ENCODE peak calls at places on chromosomes 5 and 9, in four cellular contexts. C is CD8-positive, alpha-beta T cell; S is fibroblast of mammary gland; B is GM13976. Z is an unnamed sample.

GRCh38 chr9:82140471-82140870 is 151.9 kb downstream of the SPATA31D1 start:
- DNase-seq in S (no peak), B (no peak), C (no peak), Z (no peak)

GRCh38 chr5:42894057-42894456 is 82.4 kb upstream of the SELENOP start:
- DNase-seq in S (no peak), B (no peak), C (no peak), Z (no peak)

GRCh38 chr5:146032911-146033310 is 72.5 kb downstream of the PLAC8L1 start:
- DNase-seq in C (no peak), B (no peak), S (no peak), Z (no peak)

GRCh38 chr5:9428272-9428671 is 117.6 kb downstream of the SEMA5A start:
- DNase-seq in S (no peak), B (no peak), C (no peak), Z (no peak)

GRCh38 chr9:136740971-136741884 is 1.5 kb downstream of the LCN10 start:
- DNase-seq in C (no peak), S (no peak), B (peak; percentile 75), Z (peak; percentile 64)

GRCh38 chr9:127077658-127077975 is 44.8 kb downstream of the ANGPTL2 start:
- DNase-seq in S (no peak), C (no peak), B (no peak), Z (no peak)

GRCh38 chr5:173933901-173934300 is 45.8 kb downstream of the CPEB4 start:
- DNase-seq in S (no peak), B (no peak), C (no peak), Z (no peak)

GRCh38 chr5:180176191-180176590 is 32.8 kb downstream of the RASGEF1C start:
- DNase-seq in B (no peak), C (no peak), S (no peak), Z (no peak)

GRCh38 chr9:4550777-4551476 is 60.7 kb downstream of the SLC1A1 start:
- DNase-seq in B (no peak), C (peak; percentile 23), S (peak; percentile 40), Z (no peak)

GRCh38 chr5:95591490-95591901 is 28.4 kb upstream of the GPR150 start:
- DNase-seq in S (peak; percentile 89), B (peak; percentile 17), C (no peak), Z (peak; percentile 33)

GRCh38 chr9:120935383-120935857 is 8.8 kb upstream of the TRAF1 start:
- DNase-seq in B (no peak), S (peak; percentile 93), C (no peak), Z (no peak)

GRCh38 chr5:156971415-156971814 is 8.4 kb upstream of the TIMD4 start:
- DNase-seq in B (no peak), S (no peak), C (no peak), Z (no peak)

GRCh38 chr5:53479656-53480473 is 564 bp upstream of the FST start:
- DNase-seq in B (peak; percentile 54), S (peak; percentile 37), C (peak; percentile 25), Z (peak; percentile 40)

GRCh38 chr5:41708604-41708940 is 161.7 kb downstream of the OXCT1 start:
- DNase-seq in S (no peak), C (no peak), B (no peak), Z (no peak)

DNA sequence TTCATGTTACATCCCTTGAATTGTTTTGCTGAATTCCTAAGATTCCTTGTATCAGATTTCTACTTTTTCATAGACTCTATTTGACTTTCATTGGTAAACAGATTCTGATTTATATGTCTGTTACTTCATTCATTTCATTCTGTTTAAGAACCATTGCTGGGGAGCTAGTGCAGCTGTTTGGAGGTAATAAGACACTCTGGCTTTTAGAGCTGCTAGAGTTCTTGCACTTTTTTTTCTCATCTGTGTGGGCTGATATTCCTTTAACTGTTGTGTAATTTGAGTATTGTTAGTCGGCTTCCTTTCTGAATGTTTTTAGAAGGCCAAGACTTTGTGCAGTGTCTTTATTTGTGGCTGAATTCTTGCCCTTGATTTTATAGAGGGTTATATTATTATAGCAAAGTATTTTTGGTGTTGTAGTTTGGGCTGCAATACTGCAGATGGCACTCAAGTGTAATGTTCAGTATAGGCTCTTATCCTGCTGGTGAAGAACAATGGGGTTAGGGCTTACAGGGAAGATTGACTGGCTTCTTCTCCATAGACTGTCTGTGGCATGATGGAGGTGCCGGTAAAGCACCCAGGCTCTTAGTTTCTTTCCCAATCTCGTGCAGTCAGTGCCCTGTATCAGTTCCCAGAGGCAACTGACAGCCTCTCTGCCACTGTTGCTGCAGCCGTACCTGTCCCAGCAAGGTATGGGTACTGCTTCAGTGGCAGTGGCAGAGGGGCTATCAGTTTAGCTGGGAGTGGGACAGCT is 162.2 kb downstream of the OXCT1 start:
- DNase-seq in S (peak; percentile 66), B (peak; percentile 32), C (no peak), Z (peak; percentile 34)
- TF ChIP-seq CTCF in S (peak; percentile 65), B (peak; percentile 55), C (no peak), Z (peak; percentile 53)

DNA sequence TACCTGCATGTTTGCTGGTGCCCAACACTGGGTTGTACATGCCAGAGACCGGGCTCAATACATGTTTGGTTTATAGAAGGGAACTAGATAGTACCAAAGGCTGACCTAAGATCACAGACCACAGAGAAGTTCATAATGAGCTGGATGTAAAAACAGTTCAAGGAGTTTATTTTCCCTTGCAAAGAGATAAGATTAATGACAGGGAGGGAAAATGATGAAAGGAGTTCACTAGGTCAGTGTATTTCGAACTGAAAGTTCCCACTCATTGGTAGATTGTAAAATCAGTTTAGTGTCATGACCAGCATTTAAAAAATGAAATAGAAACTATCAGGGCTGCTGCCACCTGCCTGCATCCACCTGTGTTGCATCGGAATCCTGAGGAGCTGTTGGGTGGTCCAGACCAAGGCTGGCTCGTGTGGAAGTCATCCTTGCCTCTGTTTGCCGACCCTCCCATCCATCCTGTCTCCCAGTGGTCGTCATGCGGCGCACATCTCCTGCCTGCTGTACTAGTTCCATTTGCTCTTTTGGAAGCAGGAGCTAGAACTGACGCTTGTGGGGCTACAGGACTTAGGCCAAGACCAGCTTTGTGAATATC is 21.1 kb downstream of the TBC1D2 start:
- DNase-seq in C (no peak), B (no peak), S (no peak), Z (no peak)
- TF ChIP-seq CTCF in C (no peak), B (no peak), S (no peak), Z (peak; percentile 16)

DNA sequence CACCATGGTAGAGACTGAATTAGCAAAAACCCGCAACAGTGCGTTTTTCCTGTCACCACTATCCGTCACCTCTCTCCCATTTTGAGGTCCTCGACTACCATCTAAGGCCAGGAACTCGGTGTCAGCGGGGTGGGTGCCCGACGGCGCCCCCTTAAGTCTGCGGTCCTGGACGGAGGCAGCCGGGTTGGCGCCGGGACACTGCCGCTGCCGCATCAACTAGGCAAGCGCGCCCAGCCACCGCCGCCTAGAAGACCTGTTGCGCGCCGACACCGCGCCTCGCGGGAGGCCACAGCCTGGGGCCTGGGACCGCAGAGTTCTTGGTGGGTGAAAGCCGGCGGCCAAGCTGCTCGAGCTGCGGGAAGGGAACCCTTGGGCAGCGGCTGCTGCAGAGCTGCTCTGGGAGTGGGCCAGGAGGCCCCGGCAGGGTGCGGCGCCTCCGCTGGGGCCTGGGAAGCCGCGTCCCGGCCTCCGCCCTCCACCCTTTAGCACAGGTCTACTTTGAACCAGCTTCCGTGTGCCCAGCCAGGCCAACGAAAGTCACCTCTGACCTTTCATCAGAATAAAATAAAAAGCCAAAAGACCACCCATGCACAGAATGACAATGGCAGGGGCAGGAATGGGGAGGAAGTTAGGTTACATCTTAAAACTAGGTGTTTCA is 3.5 kb downstream of the FOXB2 start:
- DNase-seq in C (no peak), S (no peak), B (peak; percentile 26), Z (peak; percentile 17)
- TF ChIP-seq CTCF in C (no peak), S (no peak), B (no peak), Z (no peak)

GRCh38 chr9:31996331-31996730 is 388.1 kb upstream of the ACO1 start:
- DNase-seq in C (no peak), S (no peak), B (no peak), Z (no peak)
- TF ChIP-seq CTCF in C (no peak), S (no peak), B (no peak), Z (no peak)

DNA sequence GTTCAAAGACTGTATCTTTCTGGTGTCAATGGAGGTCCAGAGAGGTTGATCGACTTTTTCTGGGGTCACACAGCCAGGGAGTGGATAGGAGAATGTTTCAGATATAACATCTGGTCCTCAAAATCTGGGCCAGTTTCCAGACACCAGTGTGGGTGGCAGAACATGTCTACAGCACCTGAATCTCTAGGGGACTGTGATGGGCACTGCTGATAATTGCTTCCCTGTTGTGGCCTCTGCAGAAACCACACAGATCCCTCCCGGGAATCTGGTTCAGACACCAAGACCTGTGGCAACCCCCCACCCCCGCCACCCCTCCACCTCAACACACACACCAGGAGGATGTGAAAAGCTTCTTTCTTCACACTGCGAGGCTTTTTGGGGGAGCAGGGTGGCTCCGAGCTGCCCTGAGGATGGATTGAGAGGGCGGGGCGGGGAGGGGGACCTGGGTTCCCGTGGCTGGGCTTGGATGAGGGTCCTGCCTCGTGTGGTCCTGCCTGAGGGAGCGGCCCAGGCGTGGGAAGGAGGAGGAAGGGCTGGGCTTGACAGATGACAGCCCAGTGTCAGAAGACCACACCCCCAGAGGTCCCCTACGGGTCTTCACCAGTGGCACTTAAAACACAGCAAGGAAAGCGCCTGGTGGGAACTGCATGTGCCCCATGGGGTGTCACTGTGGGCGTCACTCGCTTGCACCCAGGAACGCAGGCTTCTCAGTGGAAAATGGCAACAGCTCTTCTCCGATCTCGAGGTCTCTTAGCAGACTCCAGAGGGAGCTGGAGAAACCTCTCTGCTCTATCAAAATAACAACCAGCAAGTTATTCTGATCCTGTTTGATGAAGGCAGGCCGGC is 55.2 kb downstream of the TRIP13 start:
- DNase-seq in C (no peak), S (no peak), B (no peak), Z (peak; percentile 21)
- TF ChIP-seq CTCF in C (no peak), S (no peak), B (no peak), Z (no peak)